ENCODE peak calls at places on chromosomes 16 and 17, in seven cellular contexts. U, L, M, A, R, D and F are unnamed samples.
A peak's percentile ranks its signal among the peaks of the same experiment; 100 is the strongest.

GRCh38 chr17:14616508-14616907 is 315.6 kb downstream of the HS3ST3B1 start:
- DNase-seq in L (no peak), A (no peak), R (no peak), M (no peak), U (no peak), D (no peak), F (peak; percentile 24)

GRCh38 chr16:75193730-75194444 is 13.1 kb downstream of the CTRB2 start:
- DNase-seq in A (no peak), M (no peak), L (no peak), U (no peak), R (no peak), D (no peak), F (no peak)

GRCh38 chr17:81922566-81923301 is 4.8 kb upstream of the SIRT7 start:
- DNase-seq in U (no peak), R (no peak), M (no peak), A (no peak), D (no peak), L (no peak), F (no peak)

GRCh38 chr17:1797323-1797722 is 32.4 kb downstream of the SMYD4 start:
- DNase-seq in A (no peak), L (no peak), R (no peak), U (no peak), M (no peak), D (no peak), F (no peak)

GRCh38 chr16:674968-675883 is at the start of gene RHBDL1:
- DNase-seq in U (peak; percentile 32), D (no peak), A (no peak), R (no peak), L (peak; percentile 61), M (no peak), F (peak; percentile 64)

GRCh38 chr17:81551458-81552243 is 502 bp downstream of the FAAP100 start:
- DNase-seq in L (peak; percentile 49), M (no peak), D (peak; percentile 80), A (no peak), U (peak; percentile 40), R (no peak), F (peak; percentile 55)

GRCh38 chr17:5133311-5133710 is 17.5 kb downstream of the USP6 start:
- DNase-seq in R (no peak), A (no peak), L (no peak), U (no peak), M (no peak), D (no peak), F (no peak)

GRCh38 chr16:78523212-78523995 is 423.9 kb downstream of the WWOX start:
- DNase-seq in U (no peak), L (no peak), R (peak; percentile 3), A (no peak), M (no peak), D (no peak), F (no peak)

GRCh38 chr17:78144146-78144719 is 2.0 kb upstream of the C17orf99 start:
- DNase-seq in D (peak; percentile 77), A (no peak), U (peak; percentile 71), R (peak; percentile 96), M (no peak), L (no peak), F (peak; percentile 41)

GRCh38 chr17:8753976-8754440 is 4.3 kb downstream of the SPDYE4 start:
- DNase-seq in D (peak; percentile 35), M (no peak), A (no peak), R (peak; percentile 9), L (no peak), U (peak; percentile 31), F (peak; percentile 59)